ENCODE peak calls at places on chromosome 5, in eight cellular contexts. L is Right ventricle myocardium inferior, D is K562, E is kidney tubule cell, B is NCI-H1105 treated with DMSO at 0.1 percent for 48 hours, F is PC-3, V is ELF-1, K is neuronal stem cell. J is an unnamed sample.

GRCh38 chr5:53429706-53430105 is 50.7 kb upstream of the FST start:
- DNase-seq in L (no peak), D (no peak), E (peak), B (no peak), F (peak), V (no peak), K (no peak), J (peak)

GRCh38 chr5:146805099-146805498 is 73.5 kb downstream of the PPP2R2B start:
- DNase-seq in L (no peak), D (no peak), E (peak), B (no peak), F (peak), V (no peak), K (no peak), J (peak)

GRCh38 chr5:159915913-159916840 is at the start of gene ADRA1B:
- DNase-seq in L (peak), D (peak), E (peak), B (peak), F (peak), V (peak), K (peak), J (peak)

GRCh38 chr5:77498952-77499351 is 6.8 kb upstream of the WDR41 start:
- DNase-seq in L (no peak), D (no peak), E (no peak), B (no peak), F (no peak), V (no peak), K (no peak), J (no peak)

GRCh38 chr5:89447027-89447426 is 564.0 kb upstream of the MEF2C start:
- DNase-seq in L (no peak), D (no peak), E (no peak), B (no peak), F (no peak), V (no peak), K (no peak), J (no peak)

GRCh38 chr5:175872287-175873089 is 1.1 kb downstream of the CPLX2 start:
- DNase-seq in L (no peak), D (no peak), E (no peak), B (peak), F (no peak), V (peak), K (no peak), J (no peak)

GRCh38 chr5:132024117-132024435 is 12.6 kb upstream of the ACSL6 start:
- DNase-seq in L (no peak), D (no peak), E (no peak), B (no peak), F (no peak), V (no peak), K (no peak), J (no peak)

GRCh38 chr5:41193462-41194166 is 19.7 kb downstream of the C6 start:
- DNase-seq in L (peak), D (no peak), E (peak), B (no peak), F (peak), V (no peak), K (no peak), J (peak)

GRCh38 chr5:144361406-144361805 is 190.7 kb downstream of the KCTD16 start:
- DNase-seq in L (no peak), D (no peak), E (no peak), B (no peak), F (no peak), V (no peak), K (no peak), J (no peak)

GRCh38 chr5:106376522-106376921 is 1294.2 kb downstream of the EFNA5 start:
- DNase-seq in L (no peak), D (no peak), E (peak), B (no peak), F (no peak), V (no peak), K (no peak), J (peak)

GRCh38 chr5:93583799-93584530 is 943 bp downstream of the NR2F1 start:
- DNase-seq in L (peak), D (no peak), E (peak), B (peak), F (peak), V (peak), K (no peak), J (no peak)

GRCh38 chr5:34511915-34512314 is 144.2 kb upstream of the RAI14 start:
- DNase-seq in L (peak), D (no peak), E (no peak), B (no peak), F (no peak), V (no peak), K (no peak), J (no peak)

GRCh38 chr5:132065351-132065937 is 5.0 kb downstream of the IL3 start:
- DNase-seq in L (no peak), D (peak), E (peak), B (no peak), F (peak), V (peak), K (peak), J (peak)

GRCh38 chr5:157511656-157512644 is 51.9 kb downstream of the NIPAL4 start:
- DNase-seq in L (peak), D (peak), E (peak), B (no peak), F (peak), V (peak), K (no peak), J (peak)

GRCh38 chr5:132976852-132977251 is 13.4 kb upstream of the AFF4 start:
- DNase-seq in L (no peak), D (no peak), E (no peak), B (no peak), F (no peak), V (no peak), K (no peak), J (no peak)

GRCh38 chr5:75023368-75024159 is 28.8 kb downstream of the GCNT4 start:
- DNase-seq in L (no peak), D (no peak), E (peak), B (no peak), F (no peak), V (no peak), K (no peak), J (no peak)

GRCh38 chr5:132215329-132215728 is 12.3 kb downstream of the P4HA2 start:
- DNase-seq in L (peak), D (no peak), E (peak), B (no peak), F (peak), V (peak), K (no peak), J (peak)

GRCh38 chr5:1785984-1786383 is 13.7 kb downstream of the MRPL36 start:
- DNase-seq in L (peak), D (no peak), E (no peak), B (no peak), F (no peak), V (no peak), K (no peak), J (no peak)

GRCh38 chr5:82074968-82075367 is 103.1 kb downstream of the ATG10 start:
- DNase-seq in L (no peak), D (no peak), E (no peak), B (no peak), F (no peak), V (no peak), K (peak), J (no peak)

GRCh38 chr5:169294621-169295020 is 6.3 kb downstream of the SLIT3 start:
- DNase-seq in L (no peak), D (no peak), E (no peak), B (no peak), F (no peak), V (no peak), K (no peak), J (no peak)

GRCh38 chr5:56358703-56359428 is 125.7 kb upstream of the ANKRD55 start:
- DNase-seq in L (no peak), D (no peak), E (peak), B (no peak), F (peak), V (no peak), K (no peak), J (peak)

GRCh38 chr5:103243665-103244064 is 14.9 kb upstream of the MACIR start:
- DNase-seq in L (no peak), D (no peak), E (no peak), B (no peak), F (no peak), V (no peak), K (no peak), J (peak)

GRCh38 chr5:89313044-89313443 is 430.1 kb upstream of the MEF2C start:
- DNase-seq in L (no peak), D (no peak), E (peak), B (no peak), F (peak), V (no peak), K (no peak), J (peak)

GRCh38 chr5:132002701-132003100 is 8.8 kb downstream of the ACSL6 start:
- DNase-seq in L (no peak), D (no peak), E (no peak), B (no peak), F (no peak), V (no peak), K (no peak), J (no peak)

J was measured in astrocyte of the spinal cord.